ENCODE peak calls at places on chromosomes 6 and 20, in six cellular contexts. H is HCT116, T is HepG2, P is GM12878, N is H1, M is K562. R is an unnamed sample.

GRCh38 chr20:50372770-50373088 is 137.5 kb upstream of the PTPN1 start:
- DNase-seq in H (no peak), N (no peak), T (peak; percentile 80), M (no peak), P (no peak), R (no peak)

GRCh38 chr6:21856096-21856825 is 262.7 kb downstream of the SOX4 start:
- DNase-seq in N (no peak), T (no peak), P (no peak), M (no peak), H (no peak), R (no peak)

GRCh38 chr20:37179671-37180524 is 550 bp upstream of the MROH8 start:
- DNase-seq in N (no peak), H (no peak), T (peak; percentile 59), P (no peak), M (peak; percentile 35), R (peak; percentile 2)

GRCh38 chr6:116616757-116617093 is 446 bp downstream of the RSPH4A start:
- DNase-seq in N (peak; percentile 55), H (no peak), P (no peak), M (peak; percentile 22), T (no peak), R (no peak)

GRCh38 chr20:49199729-49200293 is 11.7 kb upstream of the STAU1 start:
- DNase-seq in M (no peak), P (no peak), T (no peak), H (no peak), N (no peak), R (no peak)

GRCh38 chr6:1491025-1491424 is 101.6 kb downstream of the FOXF2 start:
- DNase-seq in T (no peak), H (no peak), N (no peak), M (no peak), P (no peak), R (no peak)

GRCh38 chr20:24987244-24987643 is 5.3 kb downstream of the APMAP start:
- DNase-seq in H (no peak), P (no peak), N (no peak), T (peak; percentile 83), M (no peak), R (no peak)

GRCh38 chr6:33343953-33344611 is 26.5 kb upstream of the ZBTB22 start:
- DNase-seq in M (no peak), H (no peak), T (no peak), N (no peak), P (no peak), R (no peak)

GRCh38 chr6:36660771-36661471 is 17.6 kb upstream of the CDKN1A start:
- DNase-seq in H (no peak), T (no peak), M (peak; percentile 90), P (no peak), N (peak; percentile 91), R (no peak)

GRCh38 chr20:60050193-60050960 is 92.2 kb downstream of the CDH26 start:
- DNase-seq in P (no peak), H (peak; percentile 26), T (peak; percentile 18), M (peak; percentile 4), N (peak; percentile 68), R (no peak)

GRCh38 chr6:31246051-31246495 is 25.8 kb downstream of the HLA-C start:
- DNase-seq in T (peak; percentile 68), H (peak; percentile 59), N (no peak), M (no peak), P (no peak), R (peak; percentile 13)

GRCh38 chr6:7050911-7051779 is 56.6 kb upstream of the RREB1 start:
- DNase-seq in H (no peak), T (no peak), P (no peak), M (no peak), N (peak; percentile 81), R (no peak)

GRCh38 chr6:142952614-142953013 is 7.6 kb upstream of the HIVEP2 start:
- DNase-seq in P (no peak), T (no peak), M (no peak), H (no peak), N (no peak), R (no peak)

GRCh38 chr20:15642676-15643075 is 930.6 kb downstream of the KIF16B start:
- DNase-seq in H (no peak), P (no peak), T (no peak), M (no peak), N (no peak), R (no peak)

GRCh38 chr6:148272084-148272483 is 70.6 kb upstream of the SASH1 start:
- DNase-seq in N (no peak), M (no peak), H (no peak), P (no peak), T (no peak), R (no peak)

GRCh38 chr6:84512396-84512795 is 252.0 kb downstream of the TBX18 start:
- DNase-seq in N (no peak), H (no peak), P (no peak), M (no peak), T (no peak), R (no peak)

GRCh38 chr6:157276134-157276532 is 47.2 kb downstream of the TMEM242 start:
- DNase-seq in N (no peak), P (no peak), H (no peak), M (no peak), T (peak; percentile 31), R (no peak)

GRCh38 chr6:43865086-43865485 is 95.1 kb downstream of the VEGFA start:
- DNase-seq in M (no peak), T (no peak), N (no peak), H (no peak), P (no peak), R (no peak)

GRCh38 chr6:16535564-16535963 is 225.7 kb downstream of the ATXN1 start:
- DNase-seq in P (no peak), T (no peak), M (no peak), N (no peak), H (no peak), R (no peak)

GRCh38 chr6:47075741-47076421 is 33.7 kb upstream of the ADGRF1 start:
- DNase-seq in T (peak; percentile 100), H (no peak), P (no peak), N (no peak), M (no peak), R (no peak)

GRCh38 chr6:17705778-17706579 is 746 bp downstream of the NUP153 start:
- DNase-seq in N (peak; percentile 75), H (no peak), M (peak; percentile 82), P (no peak), T (peak; percentile 57), R (peak; percentile 13)

GRCh38 chr20:12358006-12358654 is 440.4 kb downstream of the BTBD3 start:
- DNase-seq in H (no peak), T (no peak), P (no peak), M (no peak), N (no peak), R (no peak)

GRCh38 chr6:113172531-113172966 is 684.6 kb upstream of the MARCKS start:
- DNase-seq in P (no peak), H (no peak), T (no peak), M (no peak), N (no peak), R (no peak)

GRCh38 chr20:57329608-57330221 is at the start of gene SPO11:
- DNase-seq in P (no peak), M (peak; percentile 80), N (peak; percentile 78), H (no peak), T (no peak), R (no peak)

GRCh38 chr6:21476054-21476552 is 117.4 kb upstream of the SOX4 start:
- DNase-seq in M (no peak), T (no peak), N (no peak), H (no peak), P (no peak), R (no peak)

GRCh38 chr20:20441259-20441658 is 73.4 kb downstream of the INSM1 start:
- DNase-seq in N (no peak), M (no peak), H (no peak), T (no peak), P (no peak), R (no peak)

GRCh38 chr20:20439602-20440001 is 71.7 kb downstream of the INSM1 start:
- DNase-seq in N (no peak), H (no peak), P (no peak), M (no peak), T (peak; percentile 32), R (no peak)

GRCh38 chr20:20437314-20437713 is 69.4 kb downstream of the INSM1 start:
- DNase-seq in T (no peak), H (no peak), M (no peak), P (no peak), N (no peak), R (no peak)

GRCh38 chr20:20443509-20443908 is 75.6 kb downstream of the INSM1 start:
- DNase-seq in M (no peak), N (no peak), H (no peak), T (no peak), P (no peak), R (no peak)

DNA sequence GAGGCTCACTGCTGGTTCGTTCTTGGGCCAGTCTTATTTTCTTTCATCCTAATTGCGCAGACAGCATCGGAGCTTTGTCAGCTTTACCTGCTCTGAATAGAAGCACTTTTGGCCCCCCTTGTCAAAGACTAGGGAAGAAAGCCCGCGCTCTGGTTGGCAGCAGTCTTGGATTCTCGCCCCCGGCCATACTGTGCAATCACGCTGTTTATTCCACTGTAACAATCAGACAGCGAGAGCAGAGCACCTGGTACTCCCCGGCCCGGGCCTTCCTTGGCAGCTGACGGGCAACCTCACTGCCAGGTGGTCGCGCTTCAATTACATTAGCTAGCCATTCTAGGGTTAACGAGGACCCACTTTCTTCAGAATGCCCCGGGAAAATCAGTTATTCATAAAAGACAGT is 72.6 kb downstream of the INSM1 start:
- DNase-seq in M (no peak), H (no peak), N (no peak), T (no peak), P (no peak), R (no peak)
- TF ChIP-seq ZNF274 in M (no peak), H (no peak), N (no peak), T (no peak), P (no peak), R (no peak)

DNA sequence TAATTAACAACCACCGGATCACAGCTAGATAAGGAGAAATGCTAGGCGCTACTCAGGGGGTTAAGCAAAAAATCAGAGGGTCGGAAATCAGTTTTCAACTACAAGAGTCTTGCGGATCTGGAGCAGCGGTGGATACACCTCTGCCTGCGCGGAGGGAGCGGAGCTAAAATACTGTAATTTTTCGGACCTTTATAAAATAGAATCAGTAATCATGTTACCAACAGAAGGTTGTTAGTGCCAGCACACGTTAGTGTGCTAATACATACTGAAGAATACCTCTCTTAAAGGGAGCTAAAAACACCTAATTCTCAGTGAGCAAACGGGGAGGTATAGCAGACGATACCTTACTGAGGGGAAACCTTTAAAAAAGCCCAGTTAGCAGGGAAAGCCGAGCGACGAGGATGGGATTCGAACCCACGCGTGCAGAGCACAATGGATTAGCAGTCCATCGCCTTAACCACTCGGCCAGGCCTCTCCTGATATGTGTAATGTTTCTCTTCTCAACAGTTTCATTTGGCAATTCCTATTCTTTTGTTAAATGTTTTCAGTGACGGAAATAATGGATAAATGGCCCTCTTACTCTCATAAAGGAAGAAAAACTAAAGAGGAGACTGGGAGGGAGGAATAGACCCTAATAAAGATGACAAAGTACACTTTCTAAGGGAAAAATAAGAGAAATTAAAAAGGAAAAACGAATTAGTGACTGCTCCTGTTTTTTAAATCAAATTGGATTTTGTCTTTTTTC is 59.7 kb upstream of the BTN3A2 start:
- DNase-seq in N (peak; percentile 83), M (peak; percentile 95), P (no peak), H (peak; percentile 80), T (peak; percentile 77), R (no peak)
- TF ChIP-seq ZNF274 in N (no peak), M (peak; percentile 74), P (no peak), H (no peak), T (no peak), R (no peak)

GRCh38 chr6:436308-437041 is 44.9 kb downstream of the IRF4 start:
- DNase-seq in N (no peak), P (no peak), M (peak; percentile 20), H (peak; percentile 40), T (no peak), R (no peak)
- TF ChIP-seq ZNF274 in N (no peak), P (no peak), M (no peak), H (no peak), T (no peak), R (no peak)

GRCh38 chr6:111663692-111664564 is 58.2 kb upstream of the TRAF3IP2 start:
- DNase-seq in N (peak; percentile 82), P (no peak), T (no peak), H (no peak), M (peak; percentile 40), R (peak; percentile 72)
- TF ChIP-seq ZNF274 in N (no peak), P (no peak), T (no peak), H (no peak), M (no peak), R (no peak)